ENCODE peak calls at places on chromosome 6, in seven cellular contexts. One of them, this sample, is unnamed.

GRCh38 chr6:7673063-7673536 is 52.8 kb upstream of the BMP6 start:
- DNase-seq in OCI-LY7: no peak
- DNase-seq in heart left ventricle: peak
- DNase-seq in CD4-positive, alpha-beta memory T cell: no peak
- DNase-seq in neuronal stem cell: peak
- DNase-seq in GM23248: peak
- DNase-seq in foreskin fibroblast: peak
- DNase-seq in this sample: peak

GRCh38 chr6:79076160-79076559 is 1.9 kb downstream of the PHIP start:
- DNase-seq in CD4-positive, alpha-beta memory T cell: peak
- DNase-seq in heart left ventricle: no peak
- DNase-seq in neuronal stem cell: no peak
- DNase-seq in OCI-LY7: peak
- DNase-seq in GM23248: peak
- DNase-seq in foreskin fibroblast: no peak
- DNase-seq in this sample: peak

GRCh38 chr6:99559056-99559455 is 9.4 kb downstream of the CCNC start:
- DNase-seq in GM23248: no peak
- DNase-seq in CD4-positive, alpha-beta memory T cell: no peak
- DNase-seq in OCI-LY7: no peak
- DNase-seq in heart left ventricle: no peak
- DNase-seq in foreskin fibroblast: no peak
- DNase-seq in neuronal stem cell: no peak
- DNase-seq in this sample: no peak

GRCh38 chr6:148827421-148827820 is 80.6 kb downstream of the UST start:
- DNase-seq in foreskin fibroblast: no peak
- DNase-seq in heart left ventricle: no peak
- DNase-seq in neuronal stem cell: no peak
- DNase-seq in CD4-positive, alpha-beta memory T cell: no peak
- DNase-seq in GM23248: peak
- DNase-seq in OCI-LY7: no peak
- DNase-seq in this sample: no peak

GRCh38 chr6:149419696-149420404 is 19.8 kb downstream of the SUMO4 start:
- DNase-seq in OCI-LY7: no peak
- DNase-seq in heart left ventricle: no peak
- DNase-seq in CD4-positive, alpha-beta memory T cell: no peak
- DNase-seq in foreskin fibroblast: no peak
- DNase-seq in GM23248: no peak
- DNase-seq in neuronal stem cell: no peak
- DNase-seq in this sample: no peak

GRCh38 chr6:21996425-21997207 is 300.2 kb downstream of the PRL start:
- DNase-seq in OCI-LY7: no peak
- DNase-seq in neuronal stem cell: no peak
- DNase-seq in CD4-positive, alpha-beta memory T cell: no peak
- DNase-seq in foreskin fibroblast: no peak
- DNase-seq in heart left ventricle: no peak
- DNase-seq in GM23248: no peak
- DNase-seq in this sample: no peak

GRCh38 chr6:53664623-53665022 is 933 bp downstream of the KLHL31 start:
- DNase-seq in foreskin fibroblast: no peak
- DNase-seq in neuronal stem cell: no peak
- DNase-seq in OCI-LY7: no peak
- DNase-seq in GM23248: no peak
- DNase-seq in CD4-positive, alpha-beta memory T cell: no peak
- DNase-seq in heart left ventricle: peak
- DNase-seq in this sample: no peak

GRCh38 chr6:134170844-134171243 is 118.4 kb upstream of the SLC2A12 start:
- DNase-seq in foreskin fibroblast: no peak
- DNase-seq in GM23248: peak
- DNase-seq in OCI-LY7: no peak
- DNase-seq in heart left ventricle: no peak
- DNase-seq in CD4-positive, alpha-beta memory T cell: no peak
- DNase-seq in neuronal stem cell: no peak
- DNase-seq in this sample: peak

GRCh38 chr6:32108094-32108627 is 977 bp downstream of the TNXB start:
- DNase-seq in CD4-positive, alpha-beta memory T cell: no peak
- DNase-seq in neuronal stem cell: no peak
- DNase-seq in OCI-LY7: no peak
- DNase-seq in foreskin fibroblast: peak
- DNase-seq in GM23248: peak
- DNase-seq in heart left ventricle: peak
- DNase-seq in this sample: peak

GRCh38 chr6:73074175-73074574 is 151.1 kb downstream of the KHDC1L start:
- DNase-seq in GM23248: peak
- DNase-seq in CD4-positive, alpha-beta memory T cell: no peak
- DNase-seq in OCI-LY7: no peak
- DNase-seq in foreskin fibroblast: peak
- DNase-seq in heart left ventricle: no peak
- DNase-seq in neuronal stem cell: no peak
- DNase-seq in this sample: no peak

GRCh38 chr6:165404703-165405102 is 95.3 kb upstream of the C6orf118 start:
- DNase-seq in GM23248: no peak
- DNase-seq in heart left ventricle: no peak
- DNase-seq in CD4-positive, alpha-beta memory T cell: no peak
- DNase-seq in OCI-LY7: no peak
- DNase-seq in neuronal stem cell: no peak
- DNase-seq in foreskin fibroblast: no peak
- DNase-seq in this sample: no peak

GRCh38 chr6:134706153-134706552 is 243.7 kb downstream of the ALDH8A1 start:
- DNase-seq in foreskin fibroblast: no peak
- DNase-seq in heart left ventricle: no peak
- DNase-seq in neuronal stem cell: no peak
- DNase-seq in OCI-LY7: no peak
- DNase-seq in CD4-positive, alpha-beta memory T cell: no peak
- DNase-seq in GM23248: no peak
- DNase-seq in this sample: no peak

GRCh38 chr6:1296542-1296941 is 15.4 kb upstream of the FOXQ1 start:
- DNase-seq in heart left ventricle: no peak
- DNase-seq in foreskin fibroblast: no peak
- DNase-seq in neuronal stem cell: no peak
- DNase-seq in OCI-LY7: no peak
- DNase-seq in CD4-positive, alpha-beta memory T cell: no peak
- DNase-seq in GM23248: peak
- DNase-seq in this sample: no peak

GRCh38 chr6:16819752-16820151 is 58.5 kb upstream of the ATXN1 start:
- DNase-seq in foreskin fibroblast: peak
- DNase-seq in OCI-LY7: no peak
- DNase-seq in heart left ventricle: no peak
- DNase-seq in CD4-positive, alpha-beta memory T cell: no peak
- DNase-seq in neuronal stem cell: no peak
- DNase-seq in GM23248: peak
- DNase-seq in this sample: no peak

GRCh38 chr6:101226677-101227135 is 166.8 kb upstream of the GRIK2 start:
- DNase-seq in OCI-LY7: peak
- DNase-seq in heart left ventricle: no peak
- DNase-seq in GM23248: peak
- DNase-seq in foreskin fibroblast: peak
- DNase-seq in neuronal stem cell: peak
- DNase-seq in CD4-positive, alpha-beta memory T cell: no peak
- DNase-seq in this sample: peak

GRCh38 chr6:112332274-112332673 is 14.9 kb upstream of the RFPL4B start:
- DNase-seq in CD4-positive, alpha-beta memory T cell: no peak
- DNase-seq in heart left ventricle: no peak
- DNase-seq in OCI-LY7: no peak
- DNase-seq in GM23248: peak
- DNase-seq in neuronal stem cell: no peak
- DNase-seq in foreskin fibroblast: peak
- DNase-seq in this sample: no peak

GRCh38 chr6:46453221-46453620 is 38.0 kb downstream of the RCAN2 start:
- DNase-seq in GM23248: peak
- DNase-seq in heart left ventricle: no peak
- DNase-seq in neuronal stem cell: no peak
- DNase-seq in foreskin fibroblast: peak
- DNase-seq in OCI-LY7: no peak
- DNase-seq in CD4-positive, alpha-beta memory T cell: no peak
- DNase-seq in this sample: no peak

GRCh38 chr6:85802162-85802561 is 159.5 kb upstream of the SYNCRIP start:
- DNase-seq in neuronal stem cell: no peak
- DNase-seq in foreskin fibroblast: no peak
- DNase-seq in CD4-positive, alpha-beta memory T cell: no peak
- DNase-seq in heart left ventricle: no peak
- DNase-seq in GM23248: no peak
- DNase-seq in OCI-LY7: no peak
- DNase-seq in this sample: no peak

GRCh38 chr6:169926617-169927417 is 175.4 kb downstream of the ERMARD start:
- DNase-seq in heart left ventricle: no peak
- DNase-seq in neuronal stem cell: no peak
- DNase-seq in CD4-positive, alpha-beta memory T cell: no peak
- DNase-seq in GM23248: no peak
- DNase-seq in OCI-LY7: no peak
- DNase-seq in foreskin fibroblast: no peak
- DNase-seq in this sample: no peak

GRCh38 chr6:41371992-41372525 is 36.7 kb downstream of the NCR2 start:
- DNase-seq in OCI-LY7: no peak
- DNase-seq in foreskin fibroblast: no peak
- DNase-seq in CD4-positive, alpha-beta memory T cell: peak
- DNase-seq in GM23248: peak
- DNase-seq in heart left ventricle: peak
- DNase-seq in neuronal stem cell: no peak
- DNase-seq in this sample: peak

DNA sequence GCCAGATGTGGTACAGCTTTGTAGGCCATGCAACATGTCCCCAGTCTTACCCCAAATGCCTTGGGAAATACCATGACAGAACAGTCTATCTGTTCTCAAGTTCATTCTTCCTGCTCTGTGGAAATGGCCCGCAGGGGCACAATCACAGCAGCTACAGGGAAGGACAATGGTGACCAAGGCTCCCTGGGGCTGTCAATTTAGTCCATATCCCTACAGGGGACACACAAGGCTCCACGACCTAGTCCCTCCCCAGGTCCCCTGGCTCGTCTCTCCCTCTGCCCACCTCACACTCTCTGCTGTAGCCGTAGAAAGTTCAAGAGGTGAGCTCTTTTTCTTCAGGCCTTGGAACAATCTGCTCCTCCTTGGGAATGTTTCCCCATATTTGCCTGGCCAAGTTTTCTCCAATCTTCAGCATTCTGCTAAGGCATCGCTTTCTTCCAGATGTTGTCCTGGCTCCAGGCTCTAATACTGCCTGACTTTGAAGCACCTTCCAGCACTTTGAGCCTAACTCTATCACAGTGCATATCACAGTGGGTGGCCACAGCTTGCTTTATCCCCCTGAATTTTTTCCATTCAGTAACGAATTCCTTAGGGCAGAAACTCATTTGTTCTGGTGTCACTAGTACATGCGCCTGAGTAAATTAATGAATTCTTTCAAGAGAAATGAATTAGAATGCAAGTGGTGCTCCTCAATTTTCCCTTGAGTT is 92.7 kb downstream of the MAP3K7 start:
- DNase-seq in OCI-LY7: no peak
- DNase-seq in foreskin fibroblast: no peak
- DNase-seq in heart left ventricle: no peak
- DNase-seq in GM23248: no peak
- DNase-seq in CD4-positive, alpha-beta memory T cell: no peak
- DNase-seq in neuronal stem cell: peak
- DNase-seq in this sample: no peak
- H3K4me3 ChIP-seq in OCI-LY7: no peak
- H3K4me3 ChIP-seq in foreskin fibroblast: no peak
- H3K4me3 ChIP-seq in heart left ventricle: no peak
- H3K4me3 ChIP-seq in GM23248: no peak
- H3K4me3 ChIP-seq in CD4-positive, alpha-beta memory T cell: no peak
- H3K4me3 ChIP-seq in neuronal stem cell: no peak
- H3K4me3 ChIP-seq in this sample: no peak

GRCh38 chr6:68235192-68235812 is 399.8 kb upstream of the ADGRB3 start:
- DNase-seq in foreskin fibroblast: peak
- DNase-seq in GM23248: no peak
- DNase-seq in CD4-positive, alpha-beta memory T cell: no peak
- DNase-seq in neuronal stem cell: no peak
- DNase-seq in OCI-LY7: no peak
- DNase-seq in heart left ventricle: no peak
- DNase-seq in this sample: no peak

GRCh38 chr6:68237205-68237604 is 397.9 kb upstream of the ADGRB3 start:
- DNase-seq in neuronal stem cell: no peak
- DNase-seq in heart left ventricle: no peak
- DNase-seq in foreskin fibroblast: no peak
- DNase-seq in CD4-positive, alpha-beta memory T cell: no peak
- DNase-seq in OCI-LY7: no peak
- DNase-seq in GM23248: no peak
- DNase-seq in this sample: no peak

GRCh38 chr6:68239034-68239433 is 396.0 kb upstream of the ADGRB3 start:
- DNase-seq in OCI-LY7: no peak
- DNase-seq in GM23248: no peak
- DNase-seq in CD4-positive, alpha-beta memory T cell: no peak
- DNase-seq in foreskin fibroblast: no peak
- DNase-seq in neuronal stem cell: no peak
- DNase-seq in heart left ventricle: no peak
- DNase-seq in this sample: no peak

GRCh38 chr6:68240731-68241130 is 394.4 kb upstream of the ADGRB3 start:
- DNase-seq in heart left ventricle: no peak
- DNase-seq in OCI-LY7: no peak
- DNase-seq in foreskin fibroblast: no peak
- DNase-seq in GM23248: no peak
- DNase-seq in CD4-positive, alpha-beta memory T cell: no peak
- DNase-seq in neuronal stem cell: no peak
- DNase-seq in this sample: no peak

GRCh38 chr6:68238097-68238597 is 396.9 kb upstream of the ADGRB3 start:
- DNase-seq in CD4-positive, alpha-beta memory T cell: no peak
- DNase-seq in foreskin fibroblast: peak
- DNase-seq in OCI-LY7: no peak
- DNase-seq in GM23248: no peak
- DNase-seq in neuronal stem cell: no peak
- DNase-seq in heart left ventricle: no peak
- DNase-seq in this sample: no peak
- H3K4me3 ChIP-seq in CD4-positive, alpha-beta memory T cell: no peak
- H3K4me3 ChIP-seq in foreskin fibroblast: no peak
- H3K4me3 ChIP-seq in OCI-LY7: no peak
- H3K4me3 ChIP-seq in GM23248: no peak
- H3K4me3 ChIP-seq in neuronal stem cell: no peak
- H3K4me3 ChIP-seq in heart left ventricle: no peak
- H3K4me3 ChIP-seq in this sample: no peak

DNA sequence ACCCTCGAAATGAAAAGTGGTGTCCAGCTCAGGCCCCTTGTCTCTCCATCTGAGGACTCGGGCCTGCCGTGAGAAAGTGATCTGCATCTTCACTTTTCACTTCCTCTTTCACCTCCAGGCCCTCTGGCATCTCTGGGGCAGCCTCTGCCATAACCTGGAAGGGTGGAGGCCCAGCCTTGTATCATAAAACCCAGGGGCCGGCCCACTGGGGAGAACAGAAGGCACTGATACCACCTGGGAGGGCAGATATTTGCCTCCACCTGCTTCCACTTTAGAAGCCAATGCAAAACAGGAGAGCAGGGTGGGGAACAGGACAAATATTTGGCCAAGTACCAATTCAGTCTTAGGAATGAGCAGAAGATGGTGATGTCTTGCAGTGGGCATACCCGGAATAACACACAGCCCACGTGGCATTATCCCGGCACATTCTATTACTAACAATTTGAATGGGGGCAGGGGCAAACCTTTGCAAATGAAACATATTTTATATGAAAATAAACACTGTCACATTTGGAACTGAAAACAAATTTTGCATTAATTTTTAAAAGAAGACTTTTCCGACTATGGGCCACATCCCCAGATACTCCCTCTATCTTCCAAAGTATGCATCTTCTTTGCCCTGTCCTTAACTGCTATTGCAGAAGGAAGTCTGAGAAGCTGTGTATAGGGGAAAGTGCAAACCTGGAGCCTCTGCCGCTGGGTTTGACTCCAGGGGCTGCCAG is 69.2 kb upstream of the TBC1D7 start:
- DNase-seq in GM23248: no peak
- DNase-seq in OCI-LY7: peak
- DNase-seq in heart left ventricle: no peak
- DNase-seq in foreskin fibroblast: no peak
- DNase-seq in CD4-positive, alpha-beta memory T cell: no peak
- DNase-seq in neuronal stem cell: no peak
- DNase-seq in this sample: peak
- H3K4me3 ChIP-seq in GM23248: no peak
- H3K4me3 ChIP-seq in OCI-LY7: peak
- H3K4me3 ChIP-seq in heart left ventricle: no peak
- H3K4me3 ChIP-seq in foreskin fibroblast: no peak
- H3K4me3 ChIP-seq in CD4-positive, alpha-beta memory T cell: no peak
- H3K4me3 ChIP-seq in neuronal stem cell: no peak
- H3K4me3 ChIP-seq in this sample: no peak

GRCh38 chr6:118744261-118744941 is 93.0 kb upstream of the CEP85L start:
- DNase-seq in OCI-LY7: no peak
- DNase-seq in CD4-positive, alpha-beta memory T cell: no peak
- DNase-seq in heart left ventricle: no peak
- DNase-seq in foreskin fibroblast: peak
- DNase-seq in neuronal stem cell: no peak
- DNase-seq in GM23248: peak
- DNase-seq in this sample: no peak
- H3K4me3 ChIP-seq in OCI-LY7: no peak
- H3K4me3 ChIP-seq in CD4-positive, alpha-beta memory T cell: no peak
- H3K4me3 ChIP-seq in heart left ventricle: no peak
- H3K4me3 ChIP-seq in foreskin fibroblast: no peak
- H3K4me3 ChIP-seq in neuronal stem cell: no peak
- H3K4me3 ChIP-seq in GM23248: no peak
- H3K4me3 ChIP-seq in this sample: no peak